ENCODE peak calls at places on chromosomes 16 and 17, in five cellular contexts. C is ovary, V is non-pigmented ciliary epithelial cell, X is left cardiac atrium, A is globus pallidus. M is an unnamed sample.

GRCh38 chr16:12406158-12406557 is 397.5 kb downstream of the CPPED1 start:
- DNase-seq in C (no peak), V (no peak), X (no peak), A (no peak), M (no peak)

GRCh38 chr17:2689411-2690164 is 22.0 kb downstream of the CLUH start:
- DNase-seq in C (peak; percentile 48), V (no peak), X (no peak), A (no peak), M (peak; percentile 25)

GRCh38 chr17:67671492-67671891 is 46.2 kb upstream of the NOL11 start:
- DNase-seq in C (no peak), V (no peak), X (peak; percentile 49), A (no peak), M (no peak)

GRCh38 chr16:31202402-31203385 is at the start of gene PYCARD:
- DNase-seq in C (peak; percentile 66), V (no peak), X (peak; percentile 78), A (no peak), M (peak; percentile 74)

GRCh38 chr16:3645504-3646347 is 8.8 kb upstream of the DNASE1 start:
- DNase-seq in C (no peak), V (no peak), X (no peak), A (no peak), M (no peak)

GRCh38 chr16:55552621-55553020 is 13.9 kb upstream of the CAPNS2 start:
- DNase-seq in C (no peak), V (no peak), X (no peak), A (no peak), M (no peak)

GRCh38 chr16:13909872-13910303 is 10.1 kb upstream of the ERCC4 start:
- DNase-seq in C (peak; percentile 86), V (peak; percentile 48), X (peak; percentile 67), A (peak; percentile 64), M (peak; percentile 60)

GRCh38 chr16:84267380-84267779 is 27.3 kb upstream of the WFDC1 start:
- DNase-seq in C (no peak), V (no peak), X (no peak), A (no peak), M (no peak)

GRCh38 chr16:85718682-85719081 is 29.9 kb upstream of the GINS2 start:
- DNase-seq in C (no peak), V (no peak), X (no peak), A (no peak), M (no peak)

GRCh38 chr16:52184336-52184735 is 362.6 kb downstream of the TOX3 start:
- DNase-seq in C (no peak), V (no peak), X (no peak), A (no peak), M (no peak)

GRCh38 chr17:76734080-76734840 is 2.9 kb downstream of the SRSF2 start:
- DNase-seq in C (no peak), V (no peak), X (no peak), A (no peak), M (no peak)

GRCh38 chr17:10323812-10324610 is 48.8 kb downstream of the MYH13 start:
- DNase-seq in C (no peak), V (no peak), X (no peak), A (no peak), M (no peak)

GRCh38 chr16:28845173-28846079 is 722 bp downstream of the TUFM start:
- DNase-seq in C (no peak), V (no peak), X (no peak), A (no peak), M (no peak)

GRCh38 chr17:42224651-42225050 is 30.4 kb upstream of the GHDC start:
- DNase-seq in C (no peak), V (no peak), X (no peak), A (no peak), M (no peak)

GRCh38 chr16:82111944-82112343 is 58.1 kb downstream of the MPHOSPH6 start:
- DNase-seq in C (no peak), V (no peak), X (no peak), A (no peak), M (no peak)

GRCh38 chr17:82803606-82804005 is 36.2 kb downstream of the ZNF750 start:
- DNase-seq in C (no peak), V (no peak), X (no peak), A (no peak), M (no peak)

GRCh38 chr17:1485311-1485747 is 7.2 kb downstream of the MYO1C start:
- DNase-seq in C (peak; percentile 80), V (no peak), X (peak; percentile 72), A (no peak), M (peak; percentile 76)

GRCh38 chr17:74856113-74856512 is 3.6 kb downstream of the GRIN2C start:
- DNase-seq in C (no peak), V (no peak), X (no peak), A (no peak), M (no peak)

GRCh38 chr16:3530371-3530914 is 29.6 kb downstream of the CLUAP1 start:
- DNase-seq in C (no peak), V (no peak), X (no peak), A (no peak), M (no peak)

GRCh38 chr17:49573510-49574282 is 2.0 kb upstream of the NXPH3 start:
- DNase-seq in C (no peak), V (no peak), X (no peak), A (no peak), M (no peak)

GRCh38 chr17:50785126-50785525 is 17.8 kb upstream of the ANKRD40CL start:
- DNase-seq in C (no peak), V (no peak), X (no peak), A (no peak), M (no peak)

GRCh38 chr17:11240041-11240801 is 792 bp upstream of the SHISA6 start:
- DNase-seq in C (no peak), V (no peak), X (no peak), A (no peak), M (no peak)

GRCh38 chr17:29578626-29579485 is 10.4 kb downstream of the TP53I13 start:
- DNase-seq in C (peak; percentile 26), V (no peak), X (no peak), A (peak; percentile 3), M (no peak)

GRCh38 chr17:58227733-58228132 is 8.7 kb upstream of the MKS1 start:
- DNase-seq in C (no peak), V (no peak), X (no peak), A (no peak), M (no peak)

M was measured in left ventricle myocardium inferior.